ENCODE peak calls at places on chromosome 16, in nine cellular contexts. One of them, this sample, is unnamed.

GRCh38 chr16:17232487-17232886 is 238.3 kb downstream of the XYLT1 start:
- DNase-seq in AG09309: no peak
- DNase-seq in activated CD8-positive, alpha-beta T cell treated with anti-CD3 and anti-CD28 coated beads for 36 hours: no peak
- DNase-seq in LNCaP clone FGC: no peak
- DNase-seq in tibial artery: no peak
- DNase-seq in A549: no peak
- DNase-seq in SK-N-SH: no peak
- DNase-seq in progenitor cell of endocrine pancreas: no peak
- DNase-seq in suprapubic skin: no peak
- DNase-seq in this sample: no peak

GRCh38 chr16:74577882-74578366 is 29.0 kb downstream of the GLG1 start:
- DNase-seq in A549: no peak
- DNase-seq in tibial artery: no peak
- DNase-seq in AG09309: peak
- DNase-seq in activated CD8-positive, alpha-beta T cell treated with anti-CD3 and anti-CD28 coated beads for 36 hours: no peak
- DNase-seq in progenitor cell of endocrine pancreas: no peak
- DNase-seq in LNCaP clone FGC: no peak
- DNase-seq in suprapubic skin: no peak
- DNase-seq in SK-N-SH: no peak
- DNase-seq in this sample: no peak

GRCh38 chr16:20910781-20911321 is 10.3 kb downstream of the LYRM1 start:
- DNase-seq in progenitor cell of endocrine pancreas: no peak
- DNase-seq in suprapubic skin: no peak
- DNase-seq in LNCaP clone FGC: no peak
- DNase-seq in A549: no peak
- DNase-seq in activated CD8-positive, alpha-beta T cell treated with anti-CD3 and anti-CD28 coated beads for 36 hours: no peak
- DNase-seq in SK-N-SH: no peak
- DNase-seq in tibial artery: no peak
- DNase-seq in AG09309: peak
- DNase-seq in this sample: no peak

GRCh38 chr16:70650216-70650615 is 3.9 kb downstream of the IL34 start:
- DNase-seq in AG09309: no peak
- DNase-seq in progenitor cell of endocrine pancreas: no peak
- DNase-seq in tibial artery: no peak
- DNase-seq in A549: no peak
- DNase-seq in SK-N-SH: no peak
- DNase-seq in suprapubic skin: no peak
- DNase-seq in activated CD8-positive, alpha-beta T cell treated with anti-CD3 and anti-CD28 coated beads for 36 hours: no peak
- DNase-seq in LNCaP clone FGC: no peak
- DNase-seq in this sample: no peak

GRCh38 chr16:85986931-85987749 is 88.2 kb downstream of the IRF8 start:
- DNase-seq in suprapubic skin: no peak
- DNase-seq in tibial artery: no peak
- DNase-seq in SK-N-SH: peak
- DNase-seq in A549: no peak
- DNase-seq in activated CD8-positive, alpha-beta T cell treated with anti-CD3 and anti-CD28 coated beads for 36 hours: peak
- DNase-seq in AG09309: no peak
- DNase-seq in progenitor cell of endocrine pancreas: peak
- DNase-seq in LNCaP clone FGC: no peak
- DNase-seq in this sample: no peak

GRCh38 chr16:31260136-31260931 is 559 bp downstream of the ITGAM start:
- DNase-seq in SK-N-SH: no peak
- DNase-seq in AG09309: no peak
- DNase-seq in progenitor cell of endocrine pancreas: no peak
- DNase-seq in tibial artery: peak
- DNase-seq in A549: no peak
- DNase-seq in LNCaP clone FGC: no peak
- DNase-seq in activated CD8-positive, alpha-beta T cell treated with anti-CD3 and anti-CD28 coated beads for 36 hours: no peak
- DNase-seq in suprapubic skin: no peak
- DNase-seq in this sample: no peak

GRCh38 chr16:122342-122741 is 16.1 kb downstream of the NPRL3 start:
- DNase-seq in A549: no peak
- DNase-seq in suprapubic skin: no peak
- DNase-seq in progenitor cell of endocrine pancreas: no peak
- DNase-seq in tibial artery: no peak
- DNase-seq in LNCaP clone FGC: no peak
- DNase-seq in activated CD8-positive, alpha-beta T cell treated with anti-CD3 and anti-CD28 coated beads for 36 hours: no peak
- DNase-seq in SK-N-SH: no peak
- DNase-seq in AG09309: no peak
- DNase-seq in this sample: no peak

GRCh38 chr16:88195911-88196465 is 186.8 kb upstream of the ZNF469 start:
- DNase-seq in A549: no peak
- DNase-seq in suprapubic skin: no peak
- DNase-seq in AG09309: no peak
- DNase-seq in progenitor cell of endocrine pancreas: no peak
- DNase-seq in activated CD8-positive, alpha-beta T cell treated with anti-CD3 and anti-CD28 coated beads for 36 hours: no peak
- DNase-seq in SK-N-SH: no peak
- DNase-seq in LNCaP clone FGC: no peak
- DNase-seq in tibial artery: no peak
- DNase-seq in this sample: no peak

GRCh38 chr16:15993946-15994665 is 44.7 kb downstream of the ABCC1 start:
- DNase-seq in LNCaP clone FGC: no peak
- DNase-seq in activated CD8-positive, alpha-beta T cell treated with anti-CD3 and anti-CD28 coated beads for 36 hours: no peak
- DNase-seq in progenitor cell of endocrine pancreas: no peak
- DNase-seq in A549: no peak
- DNase-seq in AG09309: no peak
- DNase-seq in SK-N-SH: no peak
- DNase-seq in suprapubic skin: no peak
- DNase-seq in tibial artery: no peak
- DNase-seq in this sample: no peak

GRCh38 chr16:15493416-15494181 is 59.2 kb downstream of the BMERB1 start:
- DNase-seq in tibial artery: no peak
- DNase-seq in A549: no peak
- DNase-seq in AG09309: peak
- DNase-seq in suprapubic skin: peak
- DNase-seq in activated CD8-positive, alpha-beta T cell treated with anti-CD3 and anti-CD28 coated beads for 36 hours: no peak
- DNase-seq in progenitor cell of endocrine pancreas: no peak
- DNase-seq in LNCaP clone FGC: no peak
- DNase-seq in SK-N-SH: no peak
- DNase-seq in this sample: no peak

GRCh38 chr16:29742683-29743275 is 3.0 kb downstream of the C16orf54 start:
- DNase-seq in activated CD8-positive, alpha-beta T cell treated with anti-CD3 and anti-CD28 coated beads for 36 hours: no peak
- DNase-seq in suprapubic skin: no peak
- DNase-seq in tibial artery: no peak
- DNase-seq in A549: no peak
- DNase-seq in LNCaP clone FGC: no peak
- DNase-seq in progenitor cell of endocrine pancreas: no peak
- DNase-seq in SK-N-SH: no peak
- DNase-seq in AG09309: no peak
- DNase-seq in this sample: no peak

GRCh38 chr16:20040011-20040410 is 33.7 kb downstream of the GPR139 start:
- DNase-seq in LNCaP clone FGC: no peak
- DNase-seq in A549: no peak
- DNase-seq in tibial artery: no peak
- DNase-seq in SK-N-SH: no peak
- DNase-seq in suprapubic skin: no peak
- DNase-seq in AG09309: no peak
- DNase-seq in activated CD8-positive, alpha-beta T cell treated with anti-CD3 and anti-CD28 coated beads for 36 hours: no peak
- DNase-seq in progenitor cell of endocrine pancreas: no peak
- DNase-seq in this sample: no peak

GRCh38 chr16:58324792-58325191 is 30.0 kb upstream of the PRSS54 start:
- DNase-seq in LNCaP clone FGC: no peak
- DNase-seq in SK-N-SH: no peak
- DNase-seq in progenitor cell of endocrine pancreas: no peak
- DNase-seq in A549: no peak
- DNase-seq in tibial artery: no peak
- DNase-seq in activated CD8-positive, alpha-beta T cell treated with anti-CD3 and anti-CD28 coated beads for 36 hours: no peak
- DNase-seq in suprapubic skin: no peak
- DNase-seq in AG09309: no peak
- DNase-seq in this sample: no peak

GRCh38 chr16:11249233-11250061 is 6.6 kb downstream of the SOCS1 start:
- DNase-seq in tibial artery: no peak
- DNase-seq in activated CD8-positive, alpha-beta T cell treated with anti-CD3 and anti-CD28 coated beads for 36 hours: no peak
- DNase-seq in LNCaP clone FGC: no peak
- DNase-seq in progenitor cell of endocrine pancreas: no peak
- DNase-seq in AG09309: no peak
- DNase-seq in SK-N-SH: no peak
- DNase-seq in suprapubic skin: no peak
- DNase-seq in A549: no peak
- DNase-seq in this sample: no peak

GRCh38 chr16:82788919-82789318 is 162.2 kb downstream of the CDH13 start:
- DNase-seq in A549: no peak
- DNase-seq in activated CD8-positive, alpha-beta T cell treated with anti-CD3 and anti-CD28 coated beads for 36 hours: no peak
- DNase-seq in LNCaP clone FGC: no peak
- DNase-seq in progenitor cell of endocrine pancreas: no peak
- DNase-seq in tibial artery: no peak
- DNase-seq in SK-N-SH: no peak
- DNase-seq in AG09309: no peak
- DNase-seq in suprapubic skin: no peak
- DNase-seq in this sample: no peak
- TF ChIP-seq CTCF in A549: no peak
- TF ChIP-seq CTCF in activated CD8-positive, alpha-beta T cell treated with anti-CD3 and anti-CD28 coated beads for 36 hours: no peak
- TF ChIP-seq CTCF in LNCaP clone FGC: no peak
- TF ChIP-seq CTCF in progenitor cell of endocrine pancreas: no peak
- TF ChIP-seq CTCF in tibial artery: no peak
- TF ChIP-seq CTCF in SK-N-SH: no peak
- TF ChIP-seq CTCF in AG09309: no peak
- TF ChIP-seq CTCF in suprapubic skin: no peak
- TF ChIP-seq CTCF in this sample: no peak

GRCh38 chr16:68993421-68993820 is 112.0 kb upstream of the HAS3 start:
- DNase-seq in activated CD8-positive, alpha-beta T cell treated with anti-CD3 and anti-CD28 coated beads for 36 hours: no peak
- DNase-seq in LNCaP clone FGC: no peak
- DNase-seq in progenitor cell of endocrine pancreas: no peak
- DNase-seq in suprapubic skin: no peak
- DNase-seq in tibial artery: no peak
- DNase-seq in A549: no peak
- DNase-seq in SK-N-SH: no peak
- DNase-seq in AG09309: no peak
- DNase-seq in this sample: no peak

GRCh38 chr16:68997564-68997963 is 107.9 kb upstream of the HAS3 start:
- DNase-seq in progenitor cell of endocrine pancreas: no peak
- DNase-seq in suprapubic skin: no peak
- DNase-seq in LNCaP clone FGC: no peak
- DNase-seq in SK-N-SH: no peak
- DNase-seq in tibial artery: no peak
- DNase-seq in AG09309: no peak
- DNase-seq in A549: no peak
- DNase-seq in activated CD8-positive, alpha-beta T cell treated with anti-CD3 and anti-CD28 coated beads for 36 hours: no peak
- DNase-seq in this sample: no peak

GRCh38 chr16:68994324-68994723 is 111.1 kb upstream of the HAS3 start:
- DNase-seq in SK-N-SH: no peak
- DNase-seq in A549: no peak
- DNase-seq in tibial artery: no peak
- DNase-seq in activated CD8-positive, alpha-beta T cell treated with anti-CD3 and anti-CD28 coated beads for 36 hours: no peak
- DNase-seq in progenitor cell of endocrine pancreas: no peak
- DNase-seq in suprapubic skin: no peak
- DNase-seq in LNCaP clone FGC: no peak
- DNase-seq in AG09309: no peak
- DNase-seq in this sample: no peak

GRCh38 chr16:68993885-68994284 is 111.6 kb upstream of the HAS3 start:
- DNase-seq in A549: peak
- DNase-seq in AG09309: peak
- DNase-seq in SK-N-SH: no peak
- DNase-seq in tibial artery: no peak
- DNase-seq in activated CD8-positive, alpha-beta T cell treated with anti-CD3 and anti-CD28 coated beads for 36 hours: no peak
- DNase-seq in suprapubic skin: no peak
- DNase-seq in LNCaP clone FGC: no peak
- DNase-seq in progenitor cell of endocrine pancreas: no peak
- DNase-seq in this sample: no peak

GRCh38 chr16:68995011-68995504 is 110.4 kb upstream of the HAS3 start:
- DNase-seq in suprapubic skin: no peak
- DNase-seq in activated CD8-positive, alpha-beta T cell treated with anti-CD3 and anti-CD28 coated beads for 36 hours: no peak
- DNase-seq in A549: peak
- DNase-seq in SK-N-SH: peak
- DNase-seq in tibial artery: no peak
- DNase-seq in progenitor cell of endocrine pancreas: no peak
- DNase-seq in AG09309: peak
- DNase-seq in LNCaP clone FGC: peak
- DNase-seq in this sample: no peak
- TF ChIP-seq CTCF in suprapubic skin: peak
- TF ChIP-seq CTCF in activated CD8-positive, alpha-beta T cell treated with anti-CD3 and anti-CD28 coated beads for 36 hours: no peak
- TF ChIP-seq CTCF in A549: peak
- TF ChIP-seq CTCF in SK-N-SH: peak
- TF ChIP-seq CTCF in tibial artery: no peak
- TF ChIP-seq CTCF in progenitor cell of endocrine pancreas: peak
- TF ChIP-seq CTCF in AG09309: peak
- TF ChIP-seq CTCF in LNCaP clone FGC: peak
- TF ChIP-seq CTCF in this sample: no peak

DNA sequence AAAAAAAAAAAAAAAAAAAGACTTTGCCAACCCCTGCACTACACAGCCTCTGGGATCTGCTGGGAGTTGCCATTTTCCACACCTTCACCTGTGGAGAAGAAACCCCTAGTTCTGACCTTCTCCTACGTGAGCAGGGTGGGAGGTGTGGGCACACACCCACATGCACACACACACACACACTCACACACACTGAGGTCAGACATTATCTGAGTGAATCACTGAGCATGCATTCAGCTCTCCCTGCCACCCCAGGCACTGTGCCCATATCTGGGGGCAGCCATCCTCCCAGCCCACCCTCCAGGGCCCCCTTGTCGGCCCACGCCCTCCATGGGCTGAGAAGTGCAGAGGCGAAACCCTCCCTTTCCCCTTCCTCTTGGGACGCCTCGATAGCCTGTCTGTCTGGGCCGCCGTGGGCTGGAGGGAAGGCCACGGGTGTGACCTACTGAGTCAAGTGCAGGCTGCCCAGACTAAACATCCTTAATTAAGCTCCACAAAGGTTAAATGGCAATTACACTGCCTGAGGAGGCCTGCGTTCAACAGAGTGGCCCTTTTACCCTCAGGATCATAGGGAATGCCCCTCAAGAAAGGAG is 143.8 kb downstream of the C16orf95 start:
- DNase-seq in activated CD8-positive, alpha-beta T cell treated with anti-CD3 and anti-CD28 coated beads for 36 hours: no peak
- DNase-seq in A549: no peak
- DNase-seq in AG09309: no peak
- DNase-seq in progenitor cell of endocrine pancreas: no peak
- DNase-seq in suprapubic skin: no peak
- DNase-seq in SK-N-SH: no peak
- DNase-seq in LNCaP clone FGC: no peak
- DNase-seq in tibial artery: no peak
- DNase-seq in this sample: no peak
- TF ChIP-seq CTCF in activated CD8-positive, alpha-beta T cell treated with anti-CD3 and anti-CD28 coated beads for 36 hours: no peak
- TF ChIP-seq CTCF in A549: no peak
- TF ChIP-seq CTCF in AG09309: no peak
- TF ChIP-seq CTCF in progenitor cell of endocrine pancreas: no peak
- TF ChIP-seq CTCF in suprapubic skin: no peak
- TF ChIP-seq CTCF in SK-N-SH: no peak
- TF ChIP-seq CTCF in LNCaP clone FGC: no peak
- TF ChIP-seq CTCF in tibial artery: no peak
- TF ChIP-seq CTCF in this sample: no peak

DNA sequence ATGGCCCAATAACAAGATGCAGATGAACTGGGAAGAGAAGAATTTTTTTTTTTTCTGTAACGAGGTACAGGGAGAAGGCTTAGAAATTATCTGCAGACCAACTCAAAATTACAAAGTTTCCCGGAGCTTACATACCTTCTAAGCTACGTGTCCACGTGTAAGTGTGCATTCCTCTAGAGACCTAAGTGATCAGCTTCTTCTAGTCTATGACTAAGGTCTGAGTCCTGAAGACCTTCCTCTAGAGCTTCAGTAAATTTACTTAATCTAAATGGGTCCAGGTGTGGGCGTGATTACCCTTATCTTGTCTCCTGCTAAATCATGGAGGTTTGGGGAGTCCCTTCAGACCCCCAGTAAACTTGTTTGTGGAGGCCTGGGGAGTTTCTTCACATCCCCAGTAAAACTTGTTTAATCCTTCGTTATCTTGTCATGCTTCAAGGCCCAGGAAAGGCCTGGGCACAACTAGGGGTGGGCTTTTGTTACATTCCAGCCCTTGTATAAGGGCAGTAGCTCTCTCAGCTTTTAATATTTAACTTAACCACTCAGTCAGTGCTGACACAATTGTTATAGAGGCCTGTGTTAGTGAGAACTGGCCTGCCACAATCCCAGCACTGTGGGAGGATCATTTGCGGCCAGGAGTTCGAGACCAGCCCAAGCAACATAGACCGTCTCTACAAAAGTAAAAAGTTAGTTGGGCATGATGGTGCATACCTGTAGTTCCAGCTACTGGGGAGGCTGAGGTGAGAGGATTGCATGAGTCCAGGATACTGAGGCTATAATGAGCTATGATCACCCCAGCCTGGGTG is 342.3 kb downstream of the SNX29 start:
- DNase-seq in suprapubic skin: no peak
- DNase-seq in A549: no peak
- DNase-seq in tibial artery: no peak
- DNase-seq in SK-N-SH: no peak
- DNase-seq in AG09309: no peak
- DNase-seq in LNCaP clone FGC: no peak
- DNase-seq in activated CD8-positive, alpha-beta T cell treated with anti-CD3 and anti-CD28 coated beads for 36 hours: no peak
- DNase-seq in progenitor cell of endocrine pancreas: no peak
- DNase-seq in this sample: no peak
- TF ChIP-seq CTCF in suprapubic skin: no peak
- TF ChIP-seq CTCF in A549: no peak
- TF ChIP-seq CTCF in tibial artery: no peak
- TF ChIP-seq CTCF in SK-N-SH: no peak
- TF ChIP-seq CTCF in AG09309: no peak
- TF ChIP-seq CTCF in LNCaP clone FGC: no peak
- TF ChIP-seq CTCF in activated CD8-positive, alpha-beta T cell treated with anti-CD3 and anti-CD28 coated beads for 36 hours: no peak
- TF ChIP-seq CTCF in progenitor cell of endocrine pancreas: no peak
- TF ChIP-seq CTCF in this sample: no peak